ENCODE peak calls at places on chromosomes 12 and 14, in seven cellular contexts. S is lower leg skin, B is heart right ventricle, O is mammary epithelial cell, I is pancreas, X is brain microvascular endothelial cell, P is mucosa of descending colon. Y is an unnamed sample.

GRCh38 chr12:50192908-50193307 is 25.7 kb upstream of the CERS5 start:
- DNase-seq in X (no peak), P (no peak), S (no peak), B (no peak), O (no peak), I (no peak), Y (peak)

GRCh38 chr12:6792522-6793201 is 3.3 kb downstream of the CD4 start:
- DNase-seq in P (no peak), I (no peak), B (peak), S (no peak), X (no peak), O (no peak), Y (peak)

GRCh38 chr14:20697273-20698017 is 8.9 kb downstream of the ANG start:
- DNase-seq in X (peak), B (peak), O (peak), P (peak), I (peak), S (peak), Y (peak)

GRCh38 chr12:101209319-101210302 is at the start of gene SLC5A8:
- DNase-seq in B (no peak), S (no peak), P (no peak), O (peak), I (no peak), X (no peak), Y (peak)

GRCh38 chr14:69922198-69922597 is 43.0 kb downstream of the SMOC1 start:
- DNase-seq in X (no peak), I (peak), P (no peak), B (no peak), O (no peak), S (no peak), Y (no peak)

GRCh38 chr14:92785601-92786426 is 8.3 kb upstream of the GOLGA5 start:
- DNase-seq in O (peak), I (peak), S (no peak), X (peak), P (no peak), B (peak), Y (peak)

GRCh38 chr14:104292084-104292970 is 153.9 kb downstream of the KIF26A start:
- DNase-seq in I (no peak), X (no peak), S (no peak), B (no peak), P (no peak), O (no peak), Y (no peak)

GRCh38 chr12:52181757-52182156 is 10.1 kb downstream of the KRT80 start:
- DNase-seq in X (peak), O (no peak), P (no peak), S (no peak), B (no peak), I (no peak), Y (peak)

GRCh38 chr12:131242741-131243496 is 289.2 kb downstream of the ADGRD1 start:
- DNase-seq in B (no peak), P (no peak), I (no peak), S (no peak), O (no peak), X (no peak), Y (no peak)

GRCh38 chr14:101476258-101476930 is 84.9 kb upstream of the DIO3 start:
- DNase-seq in I (peak), P (peak), S (no peak), O (no peak), B (no peak), X (no peak), Y (no peak)

GRCh38 chr12:56160160-56160763 is 2.1 kb downstream of the MYL6 start:
- DNase-seq in I (no peak), X (peak), P (peak), S (no peak), B (no peak), O (peak), Y (peak)

GRCh38 chr12:92593734-92594402 is 108.9 kb upstream of the PLEKHG7 start:
- DNase-seq in S (peak), P (peak), O (peak), I (no peak), X (peak), B (peak), Y (peak)

GRCh38 chr12:24268663-24269186 is 319.3 kb upstream of the SOX5 start:
- DNase-seq in S (no peak), O (no peak), B (no peak), X (no peak), I (no peak), P (no peak), Y (no peak)

GRCh38 chr12:30795660-30796507 is 41.1 kb upstream of the CAPRIN2 start:
- DNase-seq in S (no peak), O (peak), B (peak), X (peak), P (peak), I (peak), Y (peak)

GRCh38 chr14:50388256-50388931 is 8.3 kb downstream of the CDKL1 start:
- DNase-seq in O (no peak), X (no peak), S (no peak), P (peak), B (no peak), I (peak), Y (no peak)

GRCh38 chr12:77772606-77773298 is 57.9 kb upstream of the NAV3 start:
- DNase-seq in S (no peak), O (no peak), X (no peak), I (no peak), B (no peak), P (no peak), Y (no peak)

GRCh38 chr12:124428136-124428791 is 133.4 kb downstream of the RFLNA start:
- DNase-seq in S (no peak), B (no peak), P (peak), X (peak), I (no peak), O (no peak), Y (peak)

GRCh38 chr12:93361159-93361919 is 16.4 kb upstream of the NUDT4 start:
- DNase-seq in S (no peak), P (no peak), I (no peak), X (no peak), O (peak), B (peak), Y (no peak)

GRCh38 chr12:4813741-4814140 is 93.5 kb downstream of the GALNT8 start:
- DNase-seq in P (no peak), S (no peak), O (peak), B (no peak), I (no peak), X (no peak), Y (no peak)

GRCh38 chr12:4312251-4312650 is 8.8 kb upstream of the TIGAR start:
- DNase-seq in O (no peak), B (no peak), P (no peak), I (no peak), X (no peak), S (no peak), Y (no peak)

GRCh38 chr12:121053706-121054105 is 14.7 kb upstream of the OASL start:
- DNase-seq in X (no peak), P (no peak), B (no peak), S (no peak), I (no peak), O (no peak), Y (no peak)

GRCh38 chr12:124764451-124764850 is 99.2 kb downstream of the SCARB1 start:
- DNase-seq in B (no peak), S (no peak), I (no peak), O (peak), X (peak), P (peak), Y (peak)

GRCh38 chr12:94145231-94145979 is 3.0 kb upstream of the PLXNC1 start:
- DNase-seq in O (no peak), I (no peak), S (no peak), P (no peak), B (no peak), X (peak), Y (peak)

GRCh38 chr14:100282766-100283419 is 23.4 kb downstream of the SLC25A29 start:
- DNase-seq in I (no peak), O (peak), P (no peak), X (no peak), S (no peak), B (no peak), Y (no peak)

GRCh38 chr14:95098984-95099599 is 58.2 kb downstream of the DICER1 start:
- DNase-seq in O (peak), B (peak), I (peak), P (peak), X (peak), S (peak), Y (peak)

GRCh38 chr14:93301821-93302447 is 30.9 kb downstream of the BTBD7 start:
- DNase-seq in B (no peak), P (no peak), S (no peak), I (no peak), X (peak), O (peak), Y (no peak)

GRCh38 chr14:26839481-26839880 is 241.6 kb upstream of the NOVA1 start:
- DNase-seq in B (no peak), S (no peak), O (no peak), I (no peak), P (no peak), X (no peak), Y (peak)

GRCh38 chr14:53055003-53055402 is 98.1 kb downstream of the DDHD1 start:
- DNase-seq in O (peak), S (no peak), I (no peak), B (no peak), X (peak), P (no peak), Y (peak)

DNA sequence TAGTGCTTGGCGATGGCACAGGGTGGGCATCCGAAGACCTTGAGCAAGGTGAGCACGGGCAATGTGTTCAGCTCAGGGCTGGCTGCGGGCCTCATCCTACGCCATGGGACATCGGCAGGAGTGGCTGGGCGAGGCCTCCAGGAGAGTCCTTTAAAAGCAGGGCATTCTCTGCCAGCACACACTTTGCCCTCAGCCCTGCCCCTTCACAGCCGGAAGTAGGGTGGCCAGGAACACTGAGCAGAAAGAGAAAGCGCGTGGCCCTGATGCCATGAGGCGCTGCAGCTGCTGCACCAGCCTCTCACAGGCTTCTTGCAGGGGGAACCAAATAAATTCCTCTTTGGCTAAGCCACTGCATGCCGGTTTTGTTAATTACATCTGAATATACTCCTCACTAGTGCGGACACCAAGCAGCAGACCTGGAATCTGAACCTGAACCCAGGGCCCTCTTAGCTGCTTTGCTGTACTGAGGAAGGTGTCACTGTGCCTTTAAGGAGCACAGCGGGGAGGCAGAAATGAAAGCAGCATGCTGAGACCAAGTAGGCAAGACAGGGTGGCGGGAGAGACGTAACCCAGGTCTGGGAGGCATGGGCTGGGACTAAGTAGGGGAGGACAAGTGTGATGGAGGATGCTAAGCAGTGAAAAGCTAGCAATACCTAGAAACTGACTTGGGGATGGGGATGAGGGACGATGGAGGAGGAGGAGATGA is 155.2 kb downstream of the TTC7B start:
- DNase-seq in I (no peak), S (no peak), P (peak), O (no peak), X (no peak), B (no peak), Y (no peak)
- H3K4me3 ChIP-seq in I (no peak), S (no peak), P (no peak), O (no peak), X (no peak), B (no peak), Y (no peak)

DNA sequence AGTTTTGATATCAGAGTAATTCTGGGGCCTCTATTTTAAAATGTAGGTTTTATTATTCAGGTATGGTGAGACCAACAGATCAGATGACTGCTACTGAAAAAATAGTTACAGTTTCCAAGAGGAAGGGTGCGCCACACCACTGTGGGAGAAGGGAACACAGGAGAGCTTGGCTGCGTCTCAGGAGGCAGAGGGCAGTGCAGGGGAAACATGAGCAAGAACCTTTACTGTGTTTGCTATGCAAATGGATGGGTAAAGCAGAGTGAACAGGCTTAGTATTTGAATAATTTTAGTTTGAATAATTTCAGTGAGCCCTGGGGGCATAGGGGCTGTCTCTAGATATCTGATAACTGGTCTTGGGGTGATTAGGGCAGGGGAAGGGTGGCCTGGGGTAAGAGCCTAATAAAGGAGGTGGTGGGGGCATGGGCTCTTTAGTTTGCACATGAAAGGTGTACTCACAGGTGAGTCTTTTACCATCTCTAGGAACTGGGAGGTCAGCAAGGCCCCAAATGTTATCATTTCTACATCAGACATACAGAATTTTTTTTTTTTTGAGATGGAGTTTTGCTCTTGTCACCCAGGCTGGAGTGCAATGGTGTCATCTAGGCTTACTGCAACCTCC is 196.8 kb upstream of the NEDD1 start:
- DNase-seq in S (no peak), X (no peak), B (no peak), I (no peak), P (no peak), O (no peak), Y (no peak)
- TF ChIP-seq CTCF in S (no peak), X (peak), B (no peak), I (no peak), P (no peak), O (no peak), Y (no peak)

GRCh38 chr14:54650331-54651017 is 83.5 kb downstream of the SAMD4A start:
- DNase-seq in S (peak), O (peak), X (peak), P (peak), I (no peak), B (peak), Y (peak)
- H3K4me3 ChIP-seq in S (no peak), O (no peak), X (no peak), P (no peak), I (no peak), B (no peak), Y (no peak)

GRCh38 chr14:72745991-72746980 is 147.6 kb downstream of the DPF3 start:
- DNase-seq in O (peak), B (no peak), X (peak), S (no peak), P (no peak), I (no peak), Y (peak)
- TF ChIP-seq CTCF in O (no peak), B (no peak), X (peak), S (no peak), P (no peak), I (no peak), Y (peak)

GRCh38 chr14:61188936-61189808 is 92.0 kb downstream of the TMEM30B start:
- DNase-seq in P (peak), I (peak), O (no peak), S (peak), B (peak), X (peak), Y (peak)
- H3K4me3 ChIP-seq in P (no peak), I (peak), O (no peak), S (no peak), B (peak), X (peak), Y (no peak)

GRCh38 chr14:32512348-32512747 is 183.2 kb downstream of the AKAP6 start:
- DNase-seq in P (no peak), B (no peak), I (no peak), S (no peak), O (no peak), X (no peak), Y (no peak)

GRCh38 chr14:32514236-32514635 is 185.1 kb downstream of the AKAP6 start:
- DNase-seq in B (no peak), X (no peak), O (no peak), P (no peak), I (no peak), S (no peak), Y (peak)

GRCh38 chr14:32512813-32513212 is 183.7 kb downstream of the AKAP6 start:
- DNase-seq in O (no peak), I (no peak), S (no peak), X (no peak), P (no peak), B (no peak), Y (no peak)

GRCh38 chr14:32510815-32511214 is 181.7 kb downstream of the AKAP6 start:
- DNase-seq in S (no peak), I (no peak), B (no peak), X (no peak), P (no peak), O (no peak), Y (no peak)

GRCh38 chr14:32513571-32514009 is 184.5 kb downstream of the AKAP6 start:
- DNase-seq in I (no peak), P (no peak), B (no peak), X (no peak), O (peak), S (no peak), Y (peak)
- TF ChIP-seq CTCF in I (peak), P (no peak), B (no peak), X (no peak), O (peak), S (no peak), Y (no peak)

GRCh38 chr14:75281691-75282000 is 3.0 kb downstream of the FOS start:
- DNase-seq in X (no peak), O (no peak), S (no peak), I (no peak), P (no peak), B (no peak), Y (no peak)
- H3K4me3 ChIP-seq in X (no peak), O (peak), S (peak), I (peak), P (no peak), B (no peak), Y (no peak)

DNA sequence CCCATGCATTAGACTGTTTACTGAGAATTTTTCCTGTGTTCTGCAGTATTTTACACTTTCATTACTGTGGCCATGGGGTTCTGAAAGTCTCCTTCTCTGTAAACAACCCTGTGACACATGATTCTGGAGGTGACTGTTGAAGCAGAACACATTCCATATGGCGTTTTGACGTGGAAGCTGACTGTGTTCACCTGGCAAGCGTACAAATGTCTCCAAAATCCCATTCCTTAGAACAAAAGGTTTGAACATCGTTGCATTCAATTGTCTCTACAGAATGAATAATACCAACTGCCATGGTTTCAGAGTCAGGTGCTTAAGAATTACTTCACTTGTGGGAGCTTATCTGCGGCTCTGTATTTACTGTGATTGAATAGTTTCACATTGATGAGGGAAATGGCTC is 485.6 kb upstream of the TMEM132C start:
- DNase-seq in P (no peak), B (no peak), X (no peak), S (no peak), O (no peak), I (no peak), Y (no peak)
- TF ChIP-seq CTCF in P (no peak), B (no peak), X (no peak), S (no peak), O (no peak), I (no peak), Y (no peak)

DNA sequence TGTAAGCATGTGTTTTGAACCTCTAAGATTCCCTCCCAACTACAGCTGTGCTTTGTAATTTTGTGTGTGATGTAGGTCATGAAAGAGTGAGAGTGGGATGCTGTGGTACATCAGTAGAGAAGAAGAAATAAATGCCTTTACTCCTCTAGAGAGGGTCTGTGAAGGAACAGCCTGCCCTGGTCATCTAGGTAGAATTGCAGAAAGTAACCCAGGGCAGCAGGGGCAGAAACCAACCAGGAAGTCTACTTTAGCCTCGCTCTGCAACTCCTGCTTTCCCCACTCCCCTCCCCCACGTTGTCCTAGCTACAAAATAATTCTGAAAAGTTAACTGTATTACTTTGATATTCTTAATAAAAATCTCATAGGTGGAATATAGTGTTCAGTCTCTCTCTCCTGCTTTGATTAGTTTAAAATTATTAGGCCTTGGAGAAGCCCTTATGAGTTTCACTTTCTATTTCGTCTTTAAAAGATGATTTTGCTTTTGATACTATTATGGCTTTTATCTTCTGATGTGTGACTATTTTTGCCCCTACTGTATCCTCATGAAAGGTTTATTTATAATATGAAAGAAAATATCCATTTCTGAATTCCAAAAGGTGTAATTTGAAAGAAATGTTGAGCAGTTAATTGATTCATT is 7.6 kb downstream of the TBK1 start:
- DNase-seq in S (no peak), B (peak), P (peak), O (no peak), I (no peak), X (no peak), Y (no peak)
- H3K4me3 ChIP-seq in S (no peak), B (no peak), P (no peak), O (peak), I (peak), X (no peak), Y (peak)

DNA sequence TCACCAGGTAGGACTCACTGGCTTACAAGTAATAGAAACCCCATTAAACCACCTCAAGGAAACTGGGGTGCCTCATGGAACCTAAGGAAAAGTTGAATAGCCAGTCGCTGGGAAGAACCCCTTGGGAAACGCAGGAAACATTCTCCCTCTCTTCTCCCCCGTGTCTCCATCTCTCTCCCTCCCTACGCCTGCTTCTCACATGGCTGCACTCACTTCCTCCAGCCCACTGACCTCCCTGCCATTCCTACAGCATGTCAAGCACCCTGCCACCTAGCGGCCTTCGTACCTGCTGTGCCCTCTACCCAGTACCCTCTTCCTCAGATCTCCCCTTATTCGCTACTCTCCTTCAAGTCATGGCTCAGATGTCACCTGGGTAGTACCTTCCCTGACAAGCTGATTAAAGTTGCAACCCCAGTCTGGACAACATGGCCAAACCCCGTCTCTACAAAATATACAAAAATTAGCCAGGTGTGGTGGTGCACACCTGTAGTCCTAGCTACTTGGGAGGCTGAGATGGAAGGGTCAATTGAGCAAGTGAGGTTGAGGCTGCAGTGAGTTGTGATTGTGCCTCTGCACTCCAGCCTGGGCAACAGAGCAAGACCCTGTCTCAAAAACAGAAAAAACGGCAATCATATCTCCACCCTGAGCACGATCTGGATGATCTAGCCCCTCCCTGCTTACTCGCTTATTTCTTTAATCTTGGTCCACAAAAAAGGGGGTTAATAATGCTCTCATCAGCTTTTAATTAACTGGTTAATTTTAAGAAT is 6.4 kb upstream of the DTX1 start:
- DNase-seq in I (no peak), O (no peak), P (peak), X (no peak), S (no peak), B (no peak), Y (no peak)
- TF ChIP-seq CTCF in I (no peak), O (no peak), P (no peak), X (peak), S (no peak), B (no peak), Y (no peak)

Y was measured in foreskin fibroblast.